ENCODE peak calls at places on chromosome 12, in nine cellular contexts. Q is ecto neural progenitor cell; X is stimulated activated CD4-positive, alpha-beta T cell treated with anti-CD3 and anti-CD28 coated beads, Interleukin-12 subunit alpha, Interleukin-12 subunit beta, amount 100 ng/mL, for 48 hours; K is pancreas; L is sciatic nerve; V is tibial artery; W is RWPE1; O is stimulated activated CD8-positive, alpha-beta memory T cell treated with anti-CD3 and anti-CD28 coated beads, Interleukin-15, amount 100 ng/mL, for 1 hour; M is posterior cingulate gyrus. H is an unnamed sample.

GRCh38 chr12:53674977-53675700 is 744 bp downstream of the ATP5MC2 start:
- DNase-seq in X (no peak), O (no peak), W (peak; percentile 21), L (no peak), K (no peak), M (no peak), Q (no peak), V (no peak), H (no peak)

GRCh38 chr12:33825442-33825841 is 196.9 kb upstream of the ALG10 start:
- DNase-seq in M (no peak), X (no peak), L (no peak), V (no peak), K (no peak), Q (no peak), W (no peak), O (no peak), H (no peak)

GRCh38 chr12:130423991-130424857 is 86.5 kb downstream of the PIWIL1 start:
- DNase-seq in X (no peak), W (no peak), L (no peak), M (no peak), V (peak; percentile 18), Q (no peak), O (no peak), K (no peak), H (no peak)

GRCh38 chr12:64461634-64462414 is 9.9 kb downstream of the TBK1 start:
- DNase-seq in Q (no peak), X (no peak), V (no peak), K (no peak), W (peak; percentile 64), L (no peak), M (no peak), O (no peak), H (no peak)

GRCh38 chr12:121214855-121215745 is 5.2 kb downstream of the P2RX4 start:
- DNase-seq in K (no peak), M (no peak), O (no peak), Q (no peak), W (peak; percentile 79), V (peak; percentile 28), L (no peak), X (no peak), H (no peak)

GRCh38 chr12:131938082-131938481 is 9.0 kb downstream of the PUS1 start:
- DNase-seq in M (no peak), V (no peak), K (no peak), W (no peak), Q (no peak), L (no peak), O (no peak), X (no peak), H (no peak)

GRCh38 chr12:68538722-68539614 is 71.7 kb upstream of the RAP1B start:
- DNase-seq in W (no peak), O (peak; percentile 14), V (peak; percentile 55), Q (no peak), L (peak; percentile 80), M (no peak), K (no peak), X (peak; percentile 28), H (peak; percentile 82)

GRCh38 chr12:124222368-124223245 is 72.3 kb upstream of the RFLNA start:
- DNase-seq in M (no peak), O (no peak), L (no peak), Q (no peak), K (no peak), X (no peak), V (no peak), W (no peak), H (no peak)

GRCh38 chr12:19166387-19166786 is 36.9 kb downstream of the PLEKHA5 start:
- DNase-seq in V (no peak), M (no peak), L (no peak), W (no peak), X (no peak), K (no peak), O (no peak), Q (no peak), H (no peak)

GRCh38 chr12:79871621-79872020 is 63.3 kb downstream of the PPP1R12A start:
- DNase-seq in W (no peak), K (no peak), O (no peak), X (no peak), V (no peak), M (no peak), Q (no peak), L (no peak), H (no peak)

GRCh38 chr12:125148316-125148715 is 83.1 kb downstream of the AACS start:
- DNase-seq in L (no peak), O (no peak), V (no peak), W (peak; percentile 69), K (no peak), M (no peak), Q (no peak), X (no peak), H (no peak)

GRCh38 chr12:32444895-32445294 is 45.5 kb downstream of the FGD4 start:
- DNase-seq in V (no peak), M (no peak), L (no peak), W (peak; percentile 80), X (no peak), Q (no peak), O (no peak), K (no peak), H (no peak)

GRCh38 chr12:88726806-88727722 is 146.8 kb upstream of the KITLG start:
- DNase-seq in M (no peak), V (no peak), X (no peak), K (no peak), O (no peak), Q (no peak), W (peak; percentile 8), L (no peak), H (no peak)

GRCh38 chr12:92503977-92504966 is 198.5 kb upstream of the PLEKHG7 start:
- DNase-seq in L (peak; percentile 66), V (peak; percentile 55), M (no peak), K (peak; percentile 58), W (no peak), Q (no peak), O (no peak), X (no peak), H (no peak)

GRCh38 chr12:129082441-129082840 is 229.2 kb downstream of the GLT1D1 start:
- DNase-seq in X (no peak), V (no peak), Q (no peak), W (no peak), O (no peak), K (no peak), M (no peak), L (no peak), H (no peak)

GRCh38 chr12:7503686-7504085 is at the start of gene CD163:
- DNase-seq in K (no peak), L (no peak), O (no peak), M (no peak), W (no peak), Q (no peak), V (no peak), X (no peak), H (no peak)

GRCh38 chr12:90574676-90575075 is 380.3 kb downstream of the CCER1 start:
- DNase-seq in K (no peak), O (no peak), Q (no peak), W (no peak), X (no peak), V (no peak), M (no peak), L (no peak), H (no peak)

GRCh38 chr12:106140223-106140986 is 1.7 kb upstream of the NUAK1 start:
- DNase-seq in V (no peak), W (no peak), M (no peak), X (no peak), O (no peak), Q (no peak), L (no peak), K (peak; percentile 61), H (no peak)

GRCh38 chr12:92721130-92721529 is 18.3 kb downstream of the PLEKHG7 start:
- DNase-seq in W (no peak), K (no peak), L (no peak), O (no peak), V (no peak), X (no peak), Q (no peak), M (no peak), H (no peak)

GRCh38 chr12:119613319-119613936 is 19.9 kb downstream of the TMEM233 start:
- DNase-seq in L (no peak), X (no peak), M (no peak), Q (peak; percentile 20), V (no peak), O (no peak), K (no peak), W (no peak), H (no peak)

GRCh38 chr12:2598001-2598400 is 196.8 kb upstream of the FKBP4 start:
- DNase-seq in Q (no peak), K (no peak), O (no peak), V (no peak), W (no peak), X (no peak), M (no peak), L (no peak), H (no peak)

GRCh38 chr12:124543052-124543590 is 24.3 kb downstream of the NCOR2 start:
- DNase-seq in L (no peak), X (no peak), O (no peak), W (no peak), K (no peak), M (no peak), V (no peak), Q (no peak), H (no peak)